ENCODE peak calls at places on chromosomes 3 and 15, in seven cellular contexts. C is effector memory CD8-positive, alpha-beta T cell; X is substantia nigra; E is RPMI7951; V is GM23248; U is C1 segment of cervical spinal cord; L is kidney glomerular epithelial cell. G is an unnamed sample.

GRCh38 chr3:62911531-62911930 is 36.3 kb upstream of the CADPS start:
- DNase-seq in L (no peak), U (no peak), V (peak; percentile 46), C (no peak), E (peak; percentile 25), X (no peak), G (no peak)

GRCh38 chr3:14122301-14122700 is 2.4 kb downstream of the CHCHD4 start:
- DNase-seq in L (no peak), V (no peak), X (no peak), U (no peak), E (no peak), C (no peak), G (no peak)

GRCh38 chr3:4856564-4856963 is 122.7 kb upstream of the BHLHE40 start:
- DNase-seq in V (no peak), C (no peak), X (no peak), E (no peak), U (no peak), L (no peak), G (no peak)

GRCh38 chr15:99109555-99110021 is 4.7 kb downstream of the SYNM start:
- DNase-seq in C (no peak), U (no peak), X (no peak), E (no peak), L (no peak), V (no peak), G (no peak)

GRCh38 chr3:124177070-124177469 is 185.1 kb upstream of the ROPN1 start:
- DNase-seq in C (no peak), L (no peak), V (no peak), E (no peak), X (no peak), U (no peak), G (peak; percentile 11)

GRCh38 chr3:36904641-36905040 is 40.2 kb downstream of the TRANK1 start:
- DNase-seq in L (peak; percentile 4), V (peak; percentile 17), C (no peak), X (no peak), E (peak; percentile 49), U (no peak), G (no peak)

GRCh38 chr15:66674756-66675155 is 27.3 kb upstream of the SMAD6 start:
- DNase-seq in E (no peak), C (no peak), U (no peak), V (no peak), L (no peak), X (no peak), G (no peak)

GRCh38 chr15:86615816-86616215 is 536.1 kb downstream of the AGBL1 start:
- DNase-seq in U (no peak), E (no peak), X (no peak), C (no peak), V (no peak), L (no peak), G (no peak)

GRCh38 chr15:74320358-74321247 is 46.8 kb downstream of the CYP11A1 start:
- DNase-seq in X (no peak), U (no peak), V (peak; percentile 76), E (peak; percentile 68), L (no peak), C (no peak), G (peak; percentile 25)

GRCh38 chr15:99169769-99170311 is 65.0 kb downstream of the SYNM start:
- DNase-seq in E (peak; percentile 55), X (no peak), L (no peak), C (no peak), U (no peak), V (peak; percentile 76), G (peak; percentile 28)

GRCh38 chr3:126201168-126201567 is 20.8 kb upstream of the ALDH1L1 start:
- DNase-seq in E (no peak), U (no peak), X (no peak), V (no peak), C (no peak), L (no peak), G (no peak)

GRCh38 chr3:14947105-14947885 is at the start of gene NR2C2:
- DNase-seq in C (peak; percentile 87), X (peak; percentile 60), U (peak; percentile 85), E (peak; percentile 82), L (peak; percentile 55), V (peak; percentile 89), G (peak; percentile 73)

GRCh38 chr3:98732239-98733054 is 30.7 kb upstream of the ST3GAL6 start:
- DNase-seq in X (peak; percentile 25), U (peak; percentile 80), C (no peak), L (peak; percentile 26), E (peak; percentile 52), V (peak; percentile 54), G (peak; percentile 71)

GRCh38 chr3:66004244-66004643 is 34.5 kb downstream of the MAGI1 start:
- DNase-seq in C (no peak), L (no peak), E (no peak), U (no peak), X (no peak), V (no peak), G (no peak)

GRCh38 chr3:72907131-72907697 is 19.4 kb downstream of the GXYLT2 start:
- DNase-seq in C (no peak), E (peak; percentile 78), X (no peak), U (no peak), L (peak; percentile 39), V (peak; percentile 90), G (peak; percentile 45)

GRCh38 chr3:138496436-138496835 is 62.0 kb downstream of the ESYT3 start:
- DNase-seq in V (no peak), U (no peak), X (no peak), C (no peak), E (no peak), L (no peak), G (no peak)

GRCh38 chr15:25691544-25692430 is 171.3 kb downstream of the ATP10A start:
- DNase-seq in E (no peak), U (no peak), C (no peak), V (peak; percentile 49), L (no peak), X (no peak), G (no peak)

GRCh38 chr3:184332370-184333090 is 4.9 kb upstream of the FAM131A start:
- DNase-seq in X (no peak), E (peak; percentile 81), V (peak; percentile 95), C (no peak), U (no peak), L (peak; percentile 89), G (no peak)

G was measured in pons.